ENCODE peak calls at places on chromosomes 5 and 9, in seven cellular contexts. Y is left lung; F is NCI-H2171 treated with DMSO at 0.1 percent for 48 hours; I is activated CD8-positive, alpha-beta memory T cell treated with anti-CD3 and anti-CD28 coated beads for 24 hours; R is dermis microvascular lymphatic vessel endothelial cell; V is GM10248; P is frontal cortex. D is an unnamed sample.

GRCh38 chr5:179271821-179272325 is 73.4 kb downstream of the ADAMTS2 start:
- DNase-seq in Y (peak), V (no peak), R (no peak), F (no peak), I (no peak), P (no peak), D (no peak)

GRCh38 chr9:93642961-93643360 is 66.6 kb downstream of the PHF2 start:
- DNase-seq in Y (no peak), R (no peak), P (no peak), I (no peak), V (no peak), F (no peak), D (no peak)

GRCh38 chr9:86660146-86660545 is 287.2 kb downstream of the GAS1 start:
- DNase-seq in V (no peak), R (no peak), F (no peak), P (no peak), Y (no peak), I (no peak), D (no peak)

GRCh38 chr5:685262-686171 is 7.6 kb downstream of the TPPP start:
- DNase-seq in R (no peak), P (no peak), F (no peak), I (no peak), Y (peak), V (no peak), D (no peak)

GRCh38 chr9:31541626-31542025 is 842.8 kb upstream of the ACO1 start:
- DNase-seq in Y (no peak), F (no peak), I (no peak), P (peak), V (no peak), R (no peak), D (peak)

GRCh38 chr9:90724112-90724511 is 77.5 kb upstream of the SYK start:
- DNase-seq in P (no peak), I (no peak), R (no peak), V (no peak), Y (no peak), F (no peak), D (no peak)

GRCh38 chr9:127955294-127956015 is 17.8 kb upstream of the DPM2 start:
- DNase-seq in I (no peak), Y (peak), R (peak), V (peak), P (peak), F (peak), D (peak)

GRCh38 chr9:36590246-36590645 is 17.6 kb downstream of the MELK start:
- DNase-seq in I (no peak), Y (no peak), F (no peak), R (no peak), P (no peak), V (no peak), D (no peak)

GRCh38 chr9:93124793-93125192 is 9.3 kb downstream of the NINJ1 start:
- DNase-seq in F (no peak), Y (peak), P (no peak), I (peak), V (no peak), R (no peak), D (no peak)

GRCh38 chr9:123338710-123339665 is 17.0 kb upstream of the CRB2 start:
- DNase-seq in R (peak), F (no peak), P (no peak), I (peak), V (peak), Y (no peak), D (no peak)

GRCh38 chr9:108844391-108844790 is 11.4 kb downstream of the ACTL7B start:
- DNase-seq in R (no peak), Y (no peak), P (no peak), F (peak), V (no peak), I (no peak), D (peak)

GRCh38 chr5:135439426-135440205 is 7.5 kb downstream of the DCANP1 start:
- DNase-seq in V (no peak), R (no peak), I (peak), Y (no peak), P (no peak), F (no peak), D (no peak)

GRCh38 chr5:141822134-141822533 is 56.1 kb downstream of the PCDH1 start:
- DNase-seq in Y (no peak), P (no peak), F (no peak), V (no peak), I (no peak), R (peak), D (no peak)

GRCh38 chr9:116247791-116248343 is 94.3 kb downstream of the PAPPA start:
- DNase-seq in Y (no peak), R (no peak), I (no peak), F (no peak), V (no peak), P (no peak), D (no peak)

GRCh38 chr9:121556580-121556979 is 56.9 kb upstream of the GGTA1 start:
- DNase-seq in P (no peak), F (no peak), I (no peak), Y (no peak), R (peak), V (no peak), D (no peak)

GRCh38 chr5:142878111-142878510 is 107.9 kb downstream of the ARHGAP26 start:
- DNase-seq in Y (no peak), V (no peak), R (no peak), P (no peak), F (no peak), I (no peak), D (no peak)

GRCh38 chr5:36880761-36881160 is 4.2 kb downstream of the NIPBL start:
- DNase-seq in I (no peak), R (no peak), Y (no peak), P (no peak), F (no peak), V (no peak), D (no peak)

GRCh38 chr9:79263666-79264460 is 307.9 kb upstream of the TLE4 start:
- DNase-seq in V (no peak), R (no peak), I (no peak), P (no peak), Y (no peak), F (no peak), D (peak)

GRCh38 chr5:180609817-180610550 is 18.7 kb upstream of the SCGB3A1 start:
- DNase-seq in P (no peak), I (no peak), R (no peak), F (no peak), V (no peak), Y (peak), D (no peak)

GRCh38 chr5:76325876-76326491 is 77.1 kb upstream of the IQGAP2 start:
- DNase-seq in P (peak), V (no peak), Y (no peak), R (no peak), I (no peak), F (no peak), D (peak)

GRCh38 chr5:111299067-111299481 is 74.9 kb downstream of the CAMK4 start:
- DNase-seq in R (peak), F (no peak), P (no peak), V (no peak), I (no peak), Y (no peak), D (peak)

GRCh38 chr9:97364769-97365490 is 47.0 kb upstream of the TDRD7 start:
- DNase-seq in R (no peak), V (no peak), Y (no peak), P (no peak), F (no peak), I (no peak), D (peak)

GRCh38 chr9:18786196-18786595 is 246.8 kb downstream of the SAXO1 start:
- DNase-seq in V (no peak), R (peak), I (no peak), F (no peak), Y (no peak), P (no peak), D (peak)

GRCh38 chr9:95096807-95097206 is 220.7 kb downstream of the FANCC start:
- DNase-seq in F (no peak), I (no peak), R (no peak), P (no peak), Y (no peak), V (no peak), D (no peak)

GRCh38 chr5:98771389-98772109 is 1.9 kb upstream of the RGMB start:
- DNase-seq in P (peak), F (peak), Y (no peak), I (no peak), R (peak), V (peak), D (peak)

GRCh38 chr9:72185561-72185960 is 36.3 kb downstream of the GDA start:
- DNase-seq in R (no peak), V (no peak), P (no peak), F (peak), I (no peak), Y (no peak), D (peak)

GRCh38 chr9:4293293-4293931 is 6.5 kb downstream of the GLIS3 start:
- DNase-seq in I (no peak), R (peak), P (no peak), Y (no peak), F (no peak), V (no peak), D (no peak)

GRCh38 chr5:81544351-81545001 is 150.5 kb upstream of the ACOT12 start:
- DNase-seq in F (no peak), P (no peak), I (no peak), R (no peak), V (no peak), Y (no peak), D (no peak)

GRCh38 chr9:131714161-131714646 is 25.7 kb downstream of the RAPGEF1 start:
- DNase-seq in R (peak), I (no peak), Y (no peak), V (no peak), F (no peak), P (no peak), D (no peak)

GRCh38 chr5:10304932-10305331 is 2.8 kb downstream of the CMBL start:
- DNase-seq in R (peak), F (no peak), P (no peak), V (no peak), I (no peak), Y (no peak), D (peak)

GRCh38 chr5:72209515-72210115 is 102.3 kb downstream of the MAP1B start:
- DNase-seq in F (peak), R (peak), Y (no peak), V (no peak), I (no peak), P (no peak), D (peak)

GRCh38 chr9:129994947-129995346 is 48.0 kb downstream of the FNBP1 start:
- DNase-seq in P (no peak), Y (no peak), I (no peak), R (peak), F (no peak), V (no peak), D (no peak)